ENCODE peak calls at places on chromosome 10, in five cellular contexts. One of them, this sample, is unnamed.

GRCh38 chr10:14617125-14617524 is 157.6 kb downstream of the FAM107B start:
- DNase-seq in epithelial cell of esophagus: peak; percentile 28
- DNase-seq in tibial artery: no peak
- DNase-seq in right lobe of liver: no peak
- DNase-seq in lower lobe of right lung: no peak
- DNase-seq in this sample: no peak

GRCh38 chr10:43396061-43396927 is 12.7 kb downstream of the HNRNPF start:
- DNase-seq in epithelial cell of esophagus: peak; percentile 81
- DNase-seq in tibial artery: peak; percentile 72
- DNase-seq in right lobe of liver: peak; percentile 91
- DNase-seq in lower lobe of right lung: peak; percentile 86
- DNase-seq in this sample: peak; percentile 88

GRCh38 chr10:32000937-32001336 is 55.3 kb downstream of the KIF5B start:
- DNase-seq in epithelial cell of esophagus: no peak
- DNase-seq in tibial artery: no peak
- DNase-seq in right lobe of liver: no peak
- DNase-seq in lower lobe of right lung: no peak
- DNase-seq in this sample: no peak

GRCh38 chr10:23100331-23101030 is 5.1 kb downstream of the MSRB2 start:
- DNase-seq in epithelial cell of esophagus: no peak
- DNase-seq in tibial artery: no peak
- DNase-seq in right lobe of liver: no peak
- DNase-seq in lower lobe of right lung: no peak
- DNase-seq in this sample: no peak

GRCh38 chr10:24465124-24465874 is 256.4 kb downstream of the KIAA1217 start:
- DNase-seq in epithelial cell of esophagus: peak; percentile 82
- DNase-seq in tibial artery: no peak
- DNase-seq in right lobe of liver: peak; percentile 66
- DNase-seq in lower lobe of right lung: no peak
- DNase-seq in this sample: no peak

GRCh38 chr10:77386833-77387232 is 250.8 kb downstream of the KCNMA1 start:
- DNase-seq in epithelial cell of esophagus: peak; percentile 11
- DNase-seq in tibial artery: no peak
- DNase-seq in right lobe of liver: no peak
- DNase-seq in lower lobe of right lung: no peak
- DNase-seq in this sample: no peak

GRCh38 chr10:51214897-51215227 is 140.6 kb downstream of the PRKG1 start:
- DNase-seq in epithelial cell of esophagus: no peak
- DNase-seq in tibial artery: no peak
- DNase-seq in right lobe of liver: no peak
- DNase-seq in lower lobe of right lung: no peak
- DNase-seq in this sample: no peak

GRCh38 chr10:127415901-127416630 is 133.0 kb upstream of the NPS start:
- DNase-seq in epithelial cell of esophagus: no peak
- DNase-seq in tibial artery: no peak
- DNase-seq in right lobe of liver: no peak
- DNase-seq in lower lobe of right lung: no peak
- DNase-seq in this sample: no peak

GRCh38 chr10:79238606-79239005 is 108.7 kb upstream of the PPIF start:
- DNase-seq in epithelial cell of esophagus: peak; percentile 18
- DNase-seq in tibial artery: no peak
- DNase-seq in right lobe of liver: no peak
- DNase-seq in lower lobe of right lung: no peak
- DNase-seq in this sample: no peak

GRCh38 chr10:48233643-48234042 is 40.9 kb downstream of the FRMPD2 start:
- DNase-seq in epithelial cell of esophagus: no peak
- DNase-seq in tibial artery: no peak
- DNase-seq in right lobe of liver: no peak
- DNase-seq in lower lobe of right lung: no peak
- DNase-seq in this sample: no peak

GRCh38 chr10:102546606-102547310 is 43.0 kb downstream of the SUFU start:
- DNase-seq in epithelial cell of esophagus: no peak
- DNase-seq in tibial artery: no peak
- DNase-seq in right lobe of liver: no peak
- DNase-seq in lower lobe of right lung: no peak
- DNase-seq in this sample: no peak

GRCh38 chr10:73174148-73174925 is 6.4 kb downstream of the FAM149B1 start:
- DNase-seq in epithelial cell of esophagus: no peak
- DNase-seq in tibial artery: no peak
- DNase-seq in right lobe of liver: no peak
- DNase-seq in lower lobe of right lung: no peak
- DNase-seq in this sample: no peak

GRCh38 chr10:125455855-125456254 is 227.1 kb downstream of the TEX36 start:
- DNase-seq in epithelial cell of esophagus: peak; percentile 23
- DNase-seq in tibial artery: no peak
- DNase-seq in right lobe of liver: no peak
- DNase-seq in lower lobe of right lung: no peak
- DNase-seq in this sample: no peak

GRCh38 chr10:62491597-62491996 is 117.4 kb downstream of the ZNF365 start:
- DNase-seq in epithelial cell of esophagus: peak; percentile 48
- DNase-seq in tibial artery: no peak
- DNase-seq in right lobe of liver: no peak
- DNase-seq in lower lobe of right lung: no peak
- DNase-seq in this sample: no peak

GRCh38 chr10:104054430-104054829 is 31.2 kb downstream of the COL17A1 start:
- DNase-seq in epithelial cell of esophagus: peak; percentile 61
- DNase-seq in tibial artery: no peak
- DNase-seq in right lobe of liver: no peak
- DNase-seq in lower lobe of right lung: no peak
- DNase-seq in this sample: no peak

GRCh38 chr10:47121336-47121735 is 178.7 kb upstream of the GDF10 start:
- DNase-seq in epithelial cell of esophagus: peak; percentile 17
- DNase-seq in tibial artery: no peak
- DNase-seq in right lobe of liver: no peak
- DNase-seq in lower lobe of right lung: no peak
- DNase-seq in this sample: no peak

GRCh38 chr10:128040681-128041080 is 85.5 kb downstream of the MKI67 start:
- DNase-seq in epithelial cell of esophagus: no peak
- DNase-seq in tibial artery: no peak
- DNase-seq in right lobe of liver: no peak
- DNase-seq in lower lobe of right lung: no peak
- DNase-seq in this sample: no peak

GRCh38 chr10:91909178-91909677 is at the start of gene FGFBP3:
- DNase-seq in epithelial cell of esophagus: peak; percentile 46
- DNase-seq in tibial artery: no peak
- DNase-seq in right lobe of liver: no peak
- DNase-seq in lower lobe of right lung: no peak
- DNase-seq in this sample: no peak

GRCh38 chr10:30581779-30582380 is 47.7 kb downstream of the LYZL2 start:
- DNase-seq in epithelial cell of esophagus: peak; percentile 58
- DNase-seq in tibial artery: no peak
- DNase-seq in right lobe of liver: no peak
- DNase-seq in lower lobe of right lung: no peak
- DNase-seq in this sample: peak; percentile 46

GRCh38 chr10:74877899-74878298 is 51.5 kb downstream of the KAT6B start:
- DNase-seq in epithelial cell of esophagus: no peak
- DNase-seq in tibial artery: no peak
- DNase-seq in right lobe of liver: no peak
- DNase-seq in lower lobe of right lung: no peak
- DNase-seq in this sample: no peak

GRCh38 chr10:79031723-79032122 is 37.0 kb upstream of the ZMIZ1 start:
- DNase-seq in epithelial cell of esophagus: no peak
- DNase-seq in tibial artery: no peak
- DNase-seq in right lobe of liver: no peak
- DNase-seq in lower lobe of right lung: no peak
- DNase-seq in this sample: no peak

GRCh38 chr10:133445751-133446708 is 7.7 kb upstream of the SCART1 start:
- DNase-seq in epithelial cell of esophagus: no peak
- DNase-seq in tibial artery: no peak
- DNase-seq in right lobe of liver: no peak
- DNase-seq in lower lobe of right lung: no peak
- DNase-seq in this sample: no peak

GRCh38 chr10:99276848-99277486 is 41.3 kb upstream of the HPSE2 start:
- DNase-seq in epithelial cell of esophagus: peak; percentile 25
- DNase-seq in tibial artery: no peak
- DNase-seq in right lobe of liver: no peak
- DNase-seq in lower lobe of right lung: no peak
- DNase-seq in this sample: no peak

GRCh38 chr10:105188737-105189463 is 547.8 kb downstream of the SORCS3 start:
- DNase-seq in epithelial cell of esophagus: peak; percentile 77
- DNase-seq in tibial artery: no peak
- DNase-seq in right lobe of liver: no peak
- DNase-seq in lower lobe of right lung: no peak
- DNase-seq in this sample: no peak

GRCh38 chr10:101052285-101052684 is 9.5 kb upstream of the KAZALD1 start:
- DNase-seq in epithelial cell of esophagus: peak; percentile 75
- DNase-seq in tibial artery: peak; percentile 61
- DNase-seq in right lobe of liver: no peak
- DNase-seq in lower lobe of right lung: no peak
- DNase-seq in this sample: no peak

GRCh38 chr10:6929157-6929830 is 349.2 kb upstream of the PRKCQ start:
- DNase-seq in epithelial cell of esophagus: no peak
- DNase-seq in tibial artery: no peak
- DNase-seq in right lobe of liver: no peak
- DNase-seq in lower lobe of right lung: no peak
- DNase-seq in this sample: no peak

GRCh38 chr10:35731828-35732227 is 89.7 kb upstream of the FZD8 start:
- DNase-seq in epithelial cell of esophagus: peak; percentile 19
- DNase-seq in tibial artery: no peak
- DNase-seq in right lobe of liver: no peak
- DNase-seq in lower lobe of right lung: no peak
- DNase-seq in this sample: no peak

GRCh38 chr10:86655173-86655540 is 810 bp downstream of the OPN4 start:
- DNase-seq in epithelial cell of esophagus: no peak
- DNase-seq in tibial artery: peak; percentile 11
- DNase-seq in right lobe of liver: no peak
- DNase-seq in lower lobe of right lung: peak; percentile 14
- DNase-seq in this sample: no peak

GRCh38 chr10:89531359-89531758 is 4.0 kb downstream of the SLC16A12 start:
- DNase-seq in epithelial cell of esophagus: no peak
- DNase-seq in tibial artery: no peak
- DNase-seq in right lobe of liver: no peak
- DNase-seq in lower lobe of right lung: no peak
- DNase-seq in this sample: no peak

GRCh38 chr10:35092851-35093250 is 2.7 kb upstream of the CUL2 start:
- DNase-seq in epithelial cell of esophagus: no peak
- DNase-seq in tibial artery: no peak
- DNase-seq in right lobe of liver: no peak
- DNase-seq in lower lobe of right lung: peak; percentile 48
- DNase-seq in this sample: no peak

DNA sequence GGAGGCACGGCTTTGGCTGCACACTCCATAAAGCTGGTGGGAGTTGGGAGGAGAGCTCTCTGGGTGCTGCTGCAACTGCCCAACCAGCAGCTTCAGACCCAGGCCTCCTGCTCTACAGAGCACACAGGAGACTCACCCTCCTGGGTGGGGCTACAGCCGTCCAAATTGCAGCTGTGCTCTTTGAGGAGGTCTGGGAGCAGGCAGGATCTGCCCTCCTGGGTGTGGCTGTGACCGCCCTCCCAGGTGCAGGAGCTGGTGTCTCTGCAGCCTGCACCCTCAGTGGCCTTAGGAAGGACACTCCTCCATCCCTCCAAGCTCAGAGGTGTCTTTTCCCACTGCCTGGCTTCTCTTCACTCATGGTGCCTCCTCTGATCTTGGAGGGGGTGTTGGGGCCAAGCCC is 20.0 kb upstream of the PRF1 start:
- DNase-seq in epithelial cell of esophagus: no peak
- DNase-seq in tibial artery: no peak
- DNase-seq in right lobe of liver: no peak
- DNase-seq in lower lobe of right lung: no peak
- DNase-seq in this sample: no peak
- TF ChIP-seq CTCF in epithelial cell of esophagus: no peak
- TF ChIP-seq CTCF in tibial artery: no peak
- TF ChIP-seq CTCF in right lobe of liver: no peak
- TF ChIP-seq CTCF in lower lobe of right lung: no peak
- TF ChIP-seq CTCF in this sample: no peak

GRCh38 chr10:122953827-122954730 is at the start of gene C10orf88:
- DNase-seq in epithelial cell of esophagus: peak; percentile 99
- DNase-seq in tibial artery: peak; percentile 96
- DNase-seq in right lobe of liver: peak; percentile 98
- DNase-seq in lower lobe of right lung: peak; percentile 98
- DNase-seq in this sample: peak; percentile 96
- TF ChIP-seq CTCF in epithelial cell of esophagus: no peak
- TF ChIP-seq CTCF in tibial artery: no peak
- TF ChIP-seq CTCF in right lobe of liver: no peak
- TF ChIP-seq CTCF in lower lobe of right lung: no peak
- TF ChIP-seq CTCF in this sample: no peak

DNA sequence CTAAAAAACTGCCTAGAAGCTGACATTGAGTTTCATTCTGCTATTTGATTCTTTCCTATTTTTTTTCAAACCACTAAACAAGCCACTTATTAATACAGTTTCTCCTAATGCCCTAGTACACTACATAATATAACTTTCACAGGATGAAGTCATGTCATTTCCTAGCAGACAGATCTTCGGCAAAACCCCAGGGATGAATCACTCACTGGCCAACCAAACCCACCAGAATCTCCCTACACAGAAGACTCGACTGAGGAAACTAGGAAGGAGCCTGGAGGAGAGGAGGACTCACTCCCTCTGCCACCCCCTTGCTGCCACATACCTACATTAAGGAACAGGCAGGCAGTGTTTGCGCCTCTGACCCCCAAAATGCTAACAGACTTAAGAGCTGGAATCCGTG is 33.4 kb downstream of the XPNPEP1 start:
- DNase-seq in epithelial cell of esophagus: peak; percentile 82
- DNase-seq in tibial artery: no peak
- DNase-seq in right lobe of liver: no peak
- DNase-seq in lower lobe of right lung: no peak
- DNase-seq in this sample: no peak
- TF ChIP-seq CTCF in epithelial cell of esophagus: no peak
- TF ChIP-seq CTCF in tibial artery: no peak
- TF ChIP-seq CTCF in right lobe of liver: no peak
- TF ChIP-seq CTCF in lower lobe of right lung: no peak
- TF ChIP-seq CTCF in this sample: no peak

DNA sequence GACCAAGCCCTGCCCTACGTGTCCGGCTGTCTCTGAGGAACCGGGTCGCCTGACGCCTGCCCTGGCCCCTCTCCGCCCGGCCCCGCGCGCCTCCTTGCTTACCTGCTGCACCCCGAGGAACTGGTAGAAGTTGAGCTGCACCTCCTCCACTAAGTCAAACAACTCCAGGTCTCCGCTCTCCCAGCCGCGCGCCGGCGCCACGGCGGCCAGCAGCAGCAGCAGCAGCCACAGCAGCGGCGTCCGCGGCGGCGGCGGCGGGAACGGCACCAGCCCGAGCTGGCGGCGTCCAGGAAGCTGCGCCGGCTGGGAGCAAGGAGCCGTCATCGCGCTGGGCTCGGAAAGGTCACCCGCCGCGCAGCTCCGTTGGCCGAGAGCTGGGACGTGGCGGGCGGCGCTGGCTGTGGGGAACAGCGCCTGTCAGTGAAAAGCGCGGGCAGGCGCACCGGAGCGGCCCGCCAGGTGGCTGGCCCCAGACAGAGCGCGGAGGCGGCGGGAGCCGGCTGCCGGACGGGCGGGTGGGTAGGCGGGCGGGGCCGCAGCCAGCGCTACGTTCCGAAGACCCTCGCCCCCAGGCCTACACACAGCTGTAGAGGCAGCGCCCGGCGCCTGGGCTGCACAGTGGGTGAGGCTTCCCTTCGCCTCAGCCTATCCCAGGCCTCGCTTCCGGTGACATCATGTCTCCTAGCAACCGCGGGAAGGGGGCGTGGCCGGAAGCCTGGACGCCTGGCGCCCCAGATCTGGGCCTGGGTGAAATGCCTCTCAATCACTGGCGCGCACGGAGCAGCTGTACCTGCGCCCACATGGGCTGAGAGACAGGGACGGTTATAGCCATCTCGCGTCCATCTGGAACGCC is at the start of gene DNAJC1:
- DNase-seq in epithelial cell of esophagus: peak; percentile 96
- DNase-seq in tibial artery: peak; percentile 97
- DNase-seq in right lobe of liver: peak; percentile 99
- DNase-seq in lower lobe of right lung: peak; percentile 98
- DNase-seq in this sample: peak; percentile 94
- TF ChIP-seq CTCF in epithelial cell of esophagus: no peak
- TF ChIP-seq CTCF in tibial artery: peak; percentile 28
- TF ChIP-seq CTCF in right lobe of liver: no peak
- TF ChIP-seq CTCF in lower lobe of right lung: no peak
- TF ChIP-seq CTCF in this sample: peak; percentile 0

GRCh38 chr10:124259139-124259825 is 159.4 kb downstream of the OAT start:
- DNase-seq in epithelial cell of esophagus: peak; percentile 27
- DNase-seq in tibial artery: no peak
- DNase-seq in right lobe of liver: no peak
- DNase-seq in lower lobe of right lung: peak; percentile 46
- DNase-seq in this sample: no peak
- TF ChIP-seq CTCF in epithelial cell of esophagus: no peak
- TF ChIP-seq CTCF in tibial artery: peak; percentile 17
- TF ChIP-seq CTCF in right lobe of liver: peak; percentile 17
- TF ChIP-seq CTCF in lower lobe of right lung: no peak
- TF ChIP-seq CTCF in this sample: peak; percentile 17